ENCODE peak calls at places on chromosome 21, in seven cellular contexts. One of them, this sample, is unnamed.

GRCh38 chr21:36321325-36322082 is 1.5 kb downstream of the MORC3 start:
- DNase-seq in transverse colon: no peak
- DNase-seq in sigmoid colon: no peak
- DNase-seq in stomach: peak
- DNase-seq in GM12878: no peak
- DNase-seq in K562: peak
- DNase-seq in breast epithelium: no peak
- DNase-seq in this sample: peak

GRCh38 chr21:46425566-46425965 is 33.1 kb upstream of the DIP2A start:
- DNase-seq in transverse colon: no peak
- DNase-seq in sigmoid colon: no peak
- DNase-seq in stomach: no peak
- DNase-seq in GM12878: no peak
- DNase-seq in K562: no peak
- DNase-seq in breast epithelium: peak
- DNase-seq in this sample: no peak

GRCh38 chr21:45374826-45375455 is 30.0 kb upstream of the COL18A1 start:
- DNase-seq in transverse colon: no peak
- DNase-seq in sigmoid colon: no peak
- DNase-seq in stomach: no peak
- DNase-seq in GM12878: no peak
- DNase-seq in K562: no peak
- DNase-seq in breast epithelium: no peak
- DNase-seq in this sample: no peak

GRCh38 chr21:39737376-39738000 is 7.5 kb upstream of the IGSF5 start:
- DNase-seq in transverse colon: no peak
- DNase-seq in sigmoid colon: no peak
- DNase-seq in stomach: no peak
- DNase-seq in GM12878: no peak
- DNase-seq in K562: no peak
- DNase-seq in breast epithelium: no peak
- DNase-seq in this sample: no peak

GRCh38 chr21:37915516-37915915 is 741 bp downstream of the KCNJ6 start:
- DNase-seq in transverse colon: no peak
- DNase-seq in sigmoid colon: no peak
- DNase-seq in stomach: no peak
- DNase-seq in GM12878: no peak
- DNase-seq in K562: no peak
- DNase-seq in breast epithelium: no peak
- DNase-seq in this sample: peak

GRCh38 chr21:39463308-39463707 is 11.5 kb downstream of the SH3BGR start:
- DNase-seq in transverse colon: no peak
- DNase-seq in sigmoid colon: no peak
- DNase-seq in stomach: no peak
- DNase-seq in GM12878: no peak
- DNase-seq in K562: no peak
- DNase-seq in breast epithelium: no peak
- DNase-seq in this sample: no peak

GRCh38 chr21:25528511-25528910 is 78.8 kb downstream of the MRPL39 start:
- DNase-seq in transverse colon: no peak
- DNase-seq in sigmoid colon: no peak
- DNase-seq in stomach: no peak
- DNase-seq in GM12878: no peak
- DNase-seq in K562: no peak
- DNase-seq in breast epithelium: no peak
- DNase-seq in this sample: no peak

GRCh38 chr21:36320421-36321324 is 676 bp downstream of the MORC3 start:
- DNase-seq in transverse colon: peak
- DNase-seq in sigmoid colon: peak
- DNase-seq in stomach: peak
- DNase-seq in GM12878: peak
- DNase-seq in K562: no peak
- DNase-seq in breast epithelium: peak
- DNase-seq in this sample: peak

GRCh38 chr21:27674037-27674436 is 707.1 kb upstream of the ADAMTS5 start:
- DNase-seq in transverse colon: no peak
- DNase-seq in sigmoid colon: no peak
- DNase-seq in stomach: no peak
- DNase-seq in GM12878: no peak
- DNase-seq in K562: no peak
- DNase-seq in breast epithelium: no peak
- DNase-seq in this sample: no peak

GRCh38 chr21:40120944-40121575 is 253.8 kb downstream of the PCP4 start:
- DNase-seq in transverse colon: no peak
- DNase-seq in sigmoid colon: no peak
- DNase-seq in stomach: no peak
- DNase-seq in GM12878: no peak
- DNase-seq in K562: peak
- DNase-seq in breast epithelium: no peak
- DNase-seq in this sample: peak

GRCh38 chr21:34243562-34243961 is 120.2 kb upstream of the KCNE2 start:
- DNase-seq in transverse colon: peak
- DNase-seq in sigmoid colon: no peak
- DNase-seq in stomach: peak
- DNase-seq in GM12878: no peak
- DNase-seq in K562: no peak
- DNase-seq in breast epithelium: no peak
- DNase-seq in this sample: peak

GRCh38 chr21:36509966-36510742 is 30.2 kb upstream of the CLDN14 start:
- DNase-seq in transverse colon: peak
- DNase-seq in sigmoid colon: no peak
- DNase-seq in stomach: peak
- DNase-seq in GM12878: no peak
- DNase-seq in K562: no peak
- DNase-seq in breast epithelium: peak
- DNase-seq in this sample: no peak

GRCh38 chr21:35581640-35582039 is 478.7 kb downstream of the SETD4 start:
- DNase-seq in transverse colon: no peak
- DNase-seq in sigmoid colon: no peak
- DNase-seq in stomach: no peak
- DNase-seq in GM12878: no peak
- DNase-seq in K562: no peak
- DNase-seq in breast epithelium: no peak
- DNase-seq in this sample: no peak

GRCh38 chr21:38626311-38626710 is 128.0 kb upstream of the ERG start:
- DNase-seq in transverse colon: no peak
- DNase-seq in sigmoid colon: no peak
- DNase-seq in stomach: no peak
- DNase-seq in GM12878: no peak
- DNase-seq in K562: no peak
- DNase-seq in breast epithelium: no peak
- DNase-seq in this sample: no peak

GRCh38 chr21:36533468-36533848 is 53.5 kb upstream of the CLDN14 start:
- DNase-seq in transverse colon: no peak
- DNase-seq in sigmoid colon: no peak
- DNase-seq in stomach: no peak
- DNase-seq in GM12878: no peak
- DNase-seq in K562: no peak
- DNase-seq in breast epithelium: no peak
- DNase-seq in this sample: no peak

GRCh38 chr21:34336756-34337391 is 26.9 kb upstream of the KCNE2 start:
- DNase-seq in transverse colon: no peak
- DNase-seq in sigmoid colon: no peak
- DNase-seq in stomach: peak
- DNase-seq in GM12878: no peak
- DNase-seq in K562: no peak
- DNase-seq in breast epithelium: no peak
- DNase-seq in this sample: no peak

GRCh38 chr21:34037446-34037845 is 35.9 kb upstream of the MRPS6 start:
- DNase-seq in transverse colon: no peak
- DNase-seq in sigmoid colon: no peak
- DNase-seq in stomach: no peak
- DNase-seq in GM12878: no peak
- DNase-seq in K562: no peak
- DNase-seq in breast epithelium: no peak
- DNase-seq in this sample: no peak

GRCh38 chr21:32768530-32768929 is 3.0 kb downstream of the PAXBP1 start:
- DNase-seq in transverse colon: no peak
- DNase-seq in sigmoid colon: no peak
- DNase-seq in stomach: no peak
- DNase-seq in GM12878: no peak
- DNase-seq in K562: no peak
- DNase-seq in breast epithelium: no peak
- DNase-seq in this sample: no peak

GRCh38 chr21:21003701-21004100 is 5.5 kb downstream of the NCAM2 start:
- DNase-seq in transverse colon: no peak
- DNase-seq in sigmoid colon: no peak
- DNase-seq in stomach: no peak
- DNase-seq in GM12878: no peak
- DNase-seq in K562: peak
- DNase-seq in breast epithelium: no peak
- DNase-seq in this sample: peak

GRCh38 chr21:30408782-30409494 is 13.1 kb downstream of the KRTAP13-1 start:
- DNase-seq in transverse colon: peak
- DNase-seq in sigmoid colon: no peak
- DNase-seq in stomach: peak
- DNase-seq in GM12878: no peak
- DNase-seq in K562: peak
- DNase-seq in breast epithelium: peak
- DNase-seq in this sample: peak

GRCh38 chr21:44959376-44960091 is 19.7 kb downstream of the SLX9 start:
- DNase-seq in transverse colon: no peak
- DNase-seq in sigmoid colon: peak
- DNase-seq in stomach: no peak
- DNase-seq in GM12878: no peak
- DNase-seq in K562: no peak
- DNase-seq in breast epithelium: no peak
- DNase-seq in this sample: no peak

GRCh38 chr21:38486221-38486620 is 12.1 kb downstream of the ERG start:
- DNase-seq in transverse colon: no peak
- DNase-seq in sigmoid colon: no peak
- DNase-seq in stomach: no peak
- DNase-seq in GM12878: no peak
- DNase-seq in K562: no peak
- DNase-seq in breast epithelium: no peak
- DNase-seq in this sample: no peak

GRCh38 chr21:44275041-44275440 is 10.6 kb upstream of the AIRE start:
- DNase-seq in transverse colon: no peak
- DNase-seq in sigmoid colon: no peak
- DNase-seq in stomach: no peak
- DNase-seq in GM12878: no peak
- DNase-seq in K562: no peak
- DNase-seq in breast epithelium: no peak
- DNase-seq in this sample: no peak

GRCh38 chr21:45952974-45953373 is 28.6 kb upstream of the COL6A1 start:
- DNase-seq in transverse colon: no peak
- DNase-seq in sigmoid colon: no peak
- DNase-seq in stomach: no peak
- DNase-seq in GM12878: no peak
- DNase-seq in K562: no peak
- DNase-seq in breast epithelium: no peak
- DNase-seq in this sample: no peak

DNA sequence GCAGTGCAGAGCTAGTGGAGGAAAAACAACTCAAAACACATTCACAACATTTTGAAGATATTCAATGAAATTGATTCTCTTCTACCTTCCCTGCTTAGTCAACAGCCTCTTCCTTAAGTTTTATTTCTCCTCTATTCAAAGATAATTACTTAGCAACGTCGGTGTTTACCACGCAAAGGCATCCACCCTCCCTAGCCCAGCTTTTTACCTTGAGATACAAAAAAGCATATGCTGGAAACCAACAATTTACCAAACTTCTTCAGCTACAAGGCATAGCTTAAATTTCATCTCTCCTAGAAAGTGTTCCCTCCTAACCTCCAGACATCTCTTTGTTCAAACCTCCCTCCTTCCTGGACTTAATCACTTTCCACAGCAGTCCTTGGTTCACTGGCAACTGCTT is 102.8 kb upstream of the SOD1 start:
- DNase-seq in transverse colon: no peak
- DNase-seq in sigmoid colon: no peak
- DNase-seq in stomach: no peak
- DNase-seq in GM12878: no peak
- DNase-seq in K562: no peak
- DNase-seq in breast epithelium: no peak
- DNase-seq in this sample: no peak
- TF ChIP-seq POLR2AphosphoS5 in transverse colon: no peak
- TF ChIP-seq POLR2AphosphoS5 in sigmoid colon: no peak
- TF ChIP-seq POLR2AphosphoS5 in stomach: no peak
- TF ChIP-seq POLR2AphosphoS5 in GM12878: no peak
- TF ChIP-seq POLR2AphosphoS5 in K562: no peak
- TF ChIP-seq POLR2AphosphoS5 in breast epithelium: no peak
- TF ChIP-seq POLR2AphosphoS5 in this sample: no peak

DNA sequence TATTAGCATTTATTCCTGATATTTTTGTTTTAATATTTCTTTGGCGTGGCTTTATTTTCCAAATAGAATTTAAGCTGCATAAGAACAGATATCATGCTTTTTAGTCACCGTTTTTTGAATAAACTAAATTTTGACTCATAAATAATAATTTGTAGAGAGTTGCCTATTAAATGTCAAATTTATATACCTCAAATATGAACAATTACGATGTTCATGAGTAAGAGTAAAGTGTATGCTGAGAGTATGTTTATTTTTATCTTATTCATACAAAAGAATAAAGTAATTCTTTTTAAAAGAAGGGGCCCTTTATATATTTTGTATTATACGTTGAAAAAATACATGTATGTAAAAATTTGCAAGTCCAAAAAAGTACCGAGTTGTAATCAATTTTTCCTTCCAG is 126.5 kb upstream of the NRIP1 start:
- DNase-seq in transverse colon: no peak
- DNase-seq in sigmoid colon: no peak
- DNase-seq in stomach: no peak
- DNase-seq in GM12878: no peak
- DNase-seq in K562: no peak
- DNase-seq in breast epithelium: no peak
- DNase-seq in this sample: no peak
- TF ChIP-seq POLR2AphosphoS5 in transverse colon: no peak
- TF ChIP-seq POLR2AphosphoS5 in sigmoid colon: no peak
- TF ChIP-seq POLR2AphosphoS5 in stomach: no peak
- TF ChIP-seq POLR2AphosphoS5 in GM12878: no peak
- TF ChIP-seq POLR2AphosphoS5 in K562: no peak
- TF ChIP-seq POLR2AphosphoS5 in breast epithelium: no peak
- TF ChIP-seq POLR2AphosphoS5 in this sample: no peak

GRCh38 chr21:41707231-41707988 is 59.4 kb downstream of the RIPK4 start:
- DNase-seq in transverse colon: no peak
- DNase-seq in sigmoid colon: no peak
- DNase-seq in stomach: no peak
- DNase-seq in GM12878: no peak
- DNase-seq in K562: no peak
- DNase-seq in breast epithelium: peak
- DNase-seq in this sample: no peak
- TF ChIP-seq POLR2AphosphoS5 in transverse colon: no peak
- TF ChIP-seq POLR2AphosphoS5 in sigmoid colon: no peak
- TF ChIP-seq POLR2AphosphoS5 in stomach: no peak
- TF ChIP-seq POLR2AphosphoS5 in GM12878: no peak
- TF ChIP-seq POLR2AphosphoS5 in K562: no peak
- TF ChIP-seq POLR2AphosphoS5 in breast epithelium: no peak
- TF ChIP-seq POLR2AphosphoS5 in this sample: no peak

DNA sequence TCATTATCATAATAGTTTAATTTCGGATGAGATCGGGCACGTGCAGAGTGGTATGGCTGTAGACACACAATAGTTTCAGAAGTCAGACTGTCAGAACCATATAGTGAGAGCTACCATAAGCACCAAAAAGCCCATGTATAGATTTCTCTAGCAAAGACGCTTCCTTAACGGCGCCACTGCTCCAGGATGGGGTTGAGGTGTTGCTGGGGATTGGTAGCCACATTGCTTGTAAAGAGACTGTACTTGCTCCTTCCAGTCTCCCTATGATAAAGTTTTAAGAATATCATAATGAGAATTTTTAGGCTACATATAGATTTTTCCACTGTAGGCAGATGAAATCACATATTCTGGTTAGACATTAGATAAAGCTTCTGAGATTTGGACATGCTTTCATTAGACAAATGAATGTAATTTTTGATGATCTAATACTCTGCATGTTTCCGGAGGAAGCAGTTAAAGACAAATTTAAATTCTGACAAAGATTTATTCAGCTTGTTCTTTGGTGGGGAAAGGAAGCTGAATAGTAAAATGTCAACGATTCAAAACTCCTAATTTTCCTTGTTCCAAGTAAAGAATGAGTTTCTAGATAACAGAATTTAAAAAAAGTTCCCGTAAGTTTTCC is 77.7 kb downstream of the MAP3K7CL start:
- DNase-seq in transverse colon: no peak
- DNase-seq in sigmoid colon: no peak
- DNase-seq in stomach: no peak
- DNase-seq in GM12878: no peak
- DNase-seq in K562: no peak
- DNase-seq in breast epithelium: no peak
- DNase-seq in this sample: no peak
- TF ChIP-seq POLR2AphosphoS5 in transverse colon: no peak
- TF ChIP-seq POLR2AphosphoS5 in sigmoid colon: no peak
- TF ChIP-seq POLR2AphosphoS5 in stomach: no peak
- TF ChIP-seq POLR2AphosphoS5 in GM12878: no peak
- TF ChIP-seq POLR2AphosphoS5 in K562: no peak
- TF ChIP-seq POLR2AphosphoS5 in breast epithelium: no peak
- TF ChIP-seq POLR2AphosphoS5 in this sample: no peak